ENCODE peak calls at places on chromosomes 2 and 18, in nine cellular contexts. F is activated CD8-positive, alpha-beta memory T cell treated with anti-CD3 and anti-CD28 coated beads, Interleukin-2, amount 10 ng/mL, durations not matched to agents 7 days and 5 days; H is sigmoid colon; A is LHCN-M2; I is activated gamma-delta T cell treated with Interleukin-2 at 50 U/mL for 16 hours; O is A549; K is left colon; U is T-helper 1 cell; S is kidney. Q is an unnamed sample.

GRCh38 chr2:152542344-152542994 is 174.8 kb downstream of the PRPF40A start:
- DNase-seq in F (no peak), H (no peak), A (peak), I (no peak), O (no peak), K (no peak), U (no peak), S (no peak), Q (no peak)

GRCh38 chr2:97966545-97967215 is 29.1 kb downstream of the TMEM131 start:
- DNase-seq in F (no peak), H (no peak), A (peak), I (no peak), O (no peak), K (no peak), U (no peak), S (no peak), Q (peak)

GRCh38 chr2:46303822-46304221 is 6.6 kb downstream of the EPAS1 start:
- DNase-seq in F (no peak), H (no peak), A (no peak), I (no peak), O (no peak), K (no peak), U (no peak), S (no peak), Q (no peak)

GRCh38 chr2:240577281-240578109 is 9.0 kb upstream of the CAPN10 start:
- DNase-seq in F (no peak), H (no peak), A (no peak), I (no peak), O (no peak), K (no peak), U (no peak), S (no peak), Q (no peak)

GRCh38 chr2:104944495-104944894 is 90.6 kb downstream of the POU3F3 start:
- DNase-seq in F (no peak), H (no peak), A (peak), I (no peak), O (peak), K (no peak), U (no peak), S (no peak), Q (peak)

GRCh38 chr2:196925445-196925767 is 1.1 kb downstream of the PGAP1 start:
- DNase-seq in F (no peak), H (no peak), A (peak), I (no peak), O (no peak), K (no peak), U (no peak), S (no peak), Q (no peak)

GRCh38 chr18:48068916-48069445 is 138.5 kb upstream of the SMAD2 start:
- DNase-seq in F (no peak), H (no peak), A (no peak), I (no peak), O (no peak), K (no peak), U (no peak), S (no peak), Q (no peak)

GRCh38 chr2:196489366-196489765 is 150.1 kb upstream of the CCDC150 start:
- DNase-seq in F (no peak), H (no peak), A (no peak), I (no peak), O (no peak), K (no peak), U (no peak), S (no peak), Q (no peak)

GRCh38 chr2:226435146-226435545 is 364.5 kb downstream of the IRS1 start:
- DNase-seq in F (no peak), H (no peak), A (no peak), I (no peak), O (no peak), K (no peak), U (no peak), S (no peak), Q (no peak)

Q was measured in T47D.